ENCODE peak calls at places on chromosomes 2 and 18, in six cellular contexts. M, J, D, P, C and L are unnamed samples.

GRCh38 chr2:60794271-60794863 is 38.3 kb downstream of the PAPOLG start:
- DNase-seq in P (no peak), J (peak; percentile 24), D (no peak), C (peak; percentile 16), M (peak; percentile 48), L (no peak)

GRCh38 chr2:217983276-217984233 is 19.2 kb downstream of the TNS1 start:
- DNase-seq in D (no peak), J (no peak), M (no peak), C (no peak), P (no peak), L (no peak)

GRCh38 chr18:46833899-46834298 is 77.0 kb upstream of the ST8SIA5 start:
- DNase-seq in C (no peak), P (no peak), J (no peak), M (no peak), D (no peak), L (no peak)

GRCh38 chr2:198966269-198966668 is 491.5 kb downstream of the SATB2 start:
- DNase-seq in D (no peak), C (no peak), M (no peak), P (no peak), J (no peak), L (no peak)

GRCh38 chr2:168244318-168244717 is 3.1 kb downstream of the STK39 start:
- DNase-seq in P (no peak), C (peak; percentile 74), M (no peak), J (no peak), D (no peak), L (no peak)

GRCh38 chr18:44835555-44836156 is 155.0 kb downstream of the SETBP1 start:
- DNase-seq in P (no peak), M (no peak), C (no peak), D (no peak), J (no peak), L (no peak)

GRCh38 chr2:234289789-234290188 is 207.1 kb downstream of the ARL4C start:
- DNase-seq in M (no peak), P (no peak), J (no peak), D (peak; percentile 24), C (no peak), L (no peak)

GRCh38 chr2:227153766-227154486 is 10.1 kb downstream of the COL4A4 start:
- DNase-seq in C (no peak), D (no peak), M (no peak), P (no peak), J (no peak), L (no peak)

GRCh38 chr2:232667989-232668583 is 29.0 kb upstream of the GIGYF2 start:
- DNase-seq in D (no peak), C (no peak), M (no peak), J (no peak), P (no peak), L (no peak)

GRCh38 chr2:223093436-223093839 is 41.4 kb downstream of the KCNE4 start:
- DNase-seq in J (no peak), D (no peak), M (no peak), C (no peak), P (no peak), L (no peak)

GRCh38 chr2:131016826-131017596 is 76.2 kb downstream of the FAM168B start:
- DNase-seq in P (no peak), J (no peak), M (no peak), D (no peak), C (peak; percentile 12), L (no peak)
- TF ChIP-seq GABPA in P (no peak), J (no peak), M (no peak), D (no peak), C (no peak), L (no peak)

GRCh38 chr2:195410272-195410671 is 246.8 kb upstream of the SLC39A10 start:
- DNase-seq in P (no peak), M (no peak), J (no peak), D (no peak), C (no peak), L (peak; percentile 60)
- TF ChIP-seq GABPA in P (no peak), M (no peak), J (no peak), D (no peak), C (no peak), L (no peak)

GRCh38 chr2:221310720-221311119 is 261.4 kb downstream of the EPHA4 start:
- DNase-seq in C (no peak), M (no peak), P (no peak), D (no peak), J (no peak), L (no peak)
- TF ChIP-seq GABPA in C (no peak), M (no peak), P (no peak), D (no peak), J (no peak), L (no peak)

DNA sequence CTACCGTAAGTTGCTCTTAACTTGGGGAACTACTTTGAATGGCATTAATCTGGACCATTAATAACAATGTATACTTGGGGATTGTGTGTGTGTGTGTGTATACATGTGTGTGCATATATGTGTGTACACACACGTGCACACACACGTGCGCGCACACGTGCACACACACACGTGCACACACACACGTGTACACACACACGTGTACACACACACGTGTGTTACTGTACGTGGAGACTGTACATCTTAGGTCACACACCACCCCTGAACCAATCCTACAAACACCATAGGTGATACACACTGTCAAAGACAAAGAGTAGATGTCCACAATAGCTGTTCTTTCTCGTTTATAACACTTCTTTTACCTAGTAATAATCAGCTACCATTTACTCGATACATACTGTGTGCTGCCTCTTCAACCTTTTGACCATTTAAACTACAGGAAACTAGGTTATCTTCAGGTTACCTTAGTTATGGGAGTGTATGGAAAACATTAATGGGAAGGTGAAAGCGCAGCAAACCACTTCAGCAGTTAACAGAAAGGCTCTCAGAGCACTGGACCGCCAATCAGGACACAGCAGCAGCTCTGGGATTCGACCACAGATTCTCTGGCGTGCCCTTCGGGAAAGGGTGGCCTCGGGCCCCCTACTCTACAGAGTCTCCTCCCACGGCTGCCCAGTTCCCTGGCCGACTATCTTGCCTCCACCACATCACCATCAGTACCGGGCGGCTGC is 894 bp upstream of the GCC2 start:
- DNase-seq in D (no peak), P (no peak), M (no peak), C (peak; percentile 56), J (no peak), L (no peak)
- TF ChIP-seq GABPA in D (no peak), P (no peak), M (no peak), C (no peak), J (no peak), L (no peak)